ENCODE peak calls at places on chromosomes 5 and 9, in eight cellular contexts. G is GM12865, I is foreskin keratinocyte, K is Caco-2, L is GM20000, C is GM10248, E is coronary artery, H is HCT116. Z is an unnamed sample.

GRCh38 chr5:133461796-133462516 is 150.4 kb downstream of the FSTL4 start:
- DNase-seq in G (no peak), I (no peak), K (no peak), L (no peak), C (no peak), E (no peak), H (no peak), Z (no peak)

GRCh38 chr9:97749928-97750327 is 52.8 kb upstream of the XPA start:
- DNase-seq in G (no peak), I (no peak), K (no peak), L (no peak), C (no peak), E (peak), H (no peak), Z (no peak)

GRCh38 chr5:151195622-151196021 is 28.3 kb downstream of the CCDC69 start:
- DNase-seq in G (no peak), I (no peak), K (no peak), L (no peak), C (no peak), E (no peak), H (no peak), Z (no peak)

GRCh38 chr5:155954739-155955445 is 372.1 kb upstream of the SGCD start:
- DNase-seq in G (no peak), I (no peak), K (no peak), L (no peak), C (no peak), E (no peak), H (no peak), Z (no peak)

GRCh38 chr9:135300346-135301141 is 179.0 kb upstream of the PPP1R26 start:
- DNase-seq in G (no peak), I (no peak), K (no peak), L (no peak), C (peak), E (no peak), H (no peak), Z (no peak)

GRCh38 chr5:57671371-57671770 is 188.8 kb upstream of the ACTBL2 start:
- DNase-seq in G (no peak), I (no peak), K (no peak), L (no peak), C (no peak), E (no peak), H (no peak), Z (no peak)

GRCh38 chr9:36492849-36493248 is 79.8 kb upstream of the MELK start:
- DNase-seq in G (no peak), I (no peak), K (no peak), L (no peak), C (no peak), E (no peak), H (no peak), Z (no peak)

GRCh38 chr9:93013856-93014582 is 44.5 kb upstream of the SUSD3 start:
- DNase-seq in G (no peak), I (no peak), K (no peak), L (no peak), C (no peak), E (no peak), H (no peak), Z (no peak)

GRCh38 chr5:5183192-5183699 is 43.1 kb downstream of the ADAMTS16 start:
- DNase-seq in G (no peak), I (no peak), K (no peak), L (no peak), C (no peak), E (no peak), H (no peak), Z (no peak)

GRCh38 chr9:37464426-37465248 is 613 bp downstream of the ZBTB5 start:
- DNase-seq in G (peak), I (peak), K (no peak), L (peak), C (peak), E (peak), H (no peak), Z (no peak)

GRCh38 chr5:149310947-149311675 is 34.2 kb upstream of the GRPEL2 start:
- DNase-seq in G (no peak), I (no peak), K (no peak), L (no peak), C (no peak), E (no peak), H (no peak), Z (no peak)

GRCh38 chr9:37575511-37575914 is 667 bp downstream of the FBXO10 start:
- DNase-seq in G (peak), I (no peak), K (no peak), L (peak), C (no peak), E (no peak), H (no peak), Z (no peak)

GRCh38 chr9:126971261-126971660 is 56.7 kb downstream of the RALGPS1 start:
- DNase-seq in G (no peak), I (no peak), K (no peak), L (no peak), C (no peak), E (no peak), H (no peak), Z (no peak)

GRCh38 chr9:94979904-94980507 is 253.5 kb downstream of the AOPEP start:
- DNase-seq in G (no peak), I (no peak), K (no peak), L (no peak), C (no peak), E (no peak), H (no peak), Z (no peak)

GRCh38 chr9:76459691-76460635 is 981 bp downstream of the GCNT1 start:
- DNase-seq in G (no peak), I (peak), K (peak), L (peak), C (no peak), E (no peak), H (peak), Z (peak)

GRCh38 chr5:72723584-72723983 is 92.9 kb upstream of the TNPO1 start:
- DNase-seq in G (no peak), I (peak), K (no peak), L (no peak), C (no peak), E (no peak), H (no peak), Z (no peak)

GRCh38 chr5:149063901-149064478 is 1.1 kb upstream of the SH3TC2 start:
- DNase-seq in G (no peak), I (peak), K (no peak), L (no peak), C (no peak), E (no peak), H (no peak), Z (no peak)

GRCh38 chr9:127979333-127980055 is 1.3 kb downstream of the EEIG1 start:
- DNase-seq in G (peak), I (no peak), K (peak), L (peak), C (peak), E (no peak), H (no peak), Z (no peak)

GRCh38 chr9:127976498-127976897 is 4.3 kb downstream of the EEIG1 start:
- DNase-seq in G (no peak), I (no peak), K (no peak), L (no peak), C (no peak), E (no peak), H (no peak), Z (no peak)

GRCh38 chr9:127979015-127979332 is 1.8 kb downstream of the EEIG1 start:
- DNase-seq in G (no peak), I (no peak), K (no peak), L (no peak), C (no peak), E (no peak), H (no peak), Z (no peak)

GRCh38 chr9:127976943-127977871 is 3.6 kb downstream of the EEIG1 start:
- DNase-seq in G (no peak), I (no peak), K (no peak), L (no peak), C (no peak), E (no peak), H (no peak), Z (no peak)

GRCh38 chr9:127977877-127978647 is 2.7 kb downstream of the EEIG1 start:
- DNase-seq in G (peak), I (no peak), K (peak), L (no peak), C (no peak), E (peak), H (no peak), Z (no peak)
- TF ChIP-seq CTCF in G (no peak), I (no peak), K (no peak), L (no peak), C (no peak), E (no peak), H (peak), Z (no peak)

DNA sequence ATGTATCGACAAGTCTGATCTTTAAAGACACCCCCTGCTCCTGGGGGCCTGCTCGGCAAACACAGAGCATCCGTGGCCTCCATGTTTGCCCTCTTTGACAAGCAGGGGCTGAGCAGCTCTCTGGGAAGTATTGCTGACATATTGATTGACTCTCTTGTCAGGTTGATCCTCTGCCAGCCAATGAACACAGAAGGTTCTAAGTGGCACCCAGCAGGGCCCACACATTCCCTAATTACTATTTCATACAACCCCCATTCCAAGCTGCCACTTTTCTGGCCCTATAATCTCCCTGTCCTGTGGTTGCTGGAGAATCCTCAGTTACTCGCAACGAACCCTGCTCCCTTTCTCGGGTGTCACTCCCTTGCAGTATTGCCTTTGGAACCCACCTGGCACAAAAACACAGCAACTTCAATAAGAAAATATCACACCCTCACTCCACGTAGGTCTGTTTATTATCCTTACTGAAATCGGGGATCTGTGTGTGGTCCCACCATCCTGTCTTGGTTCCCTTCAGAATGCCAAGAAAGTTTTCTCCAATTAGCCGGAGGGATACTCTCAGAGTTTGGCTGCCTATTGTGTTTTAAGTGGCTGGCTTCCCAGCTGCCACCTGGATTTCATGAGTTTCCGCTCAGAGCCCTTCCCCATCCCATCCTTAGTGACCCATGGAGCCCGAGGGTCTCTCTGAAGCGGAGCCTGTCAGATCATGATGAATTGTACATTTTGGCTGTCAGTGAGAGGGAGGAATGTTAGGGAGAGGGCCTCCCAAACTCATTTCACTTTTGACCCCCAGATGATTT is 249.0 kb upstream of the WWC1 start:
- DNase-seq in G (no peak), I (no peak), K (no peak), L (no peak), C (no peak), E (no peak), H (no peak), Z (no peak)
- TF ChIP-seq CTCF in G (no peak), I (no peak), K (no peak), L (no peak), C (no peak), E (no peak), H (no peak), Z (no peak)

GRCh38 chr5:171666815-171667214 is 118.8 kb upstream of the SMIM23 start:
- DNase-seq in G (no peak), I (no peak), K (no peak), L (no peak), C (no peak), E (no peak), H (no peak), Z (no peak)

GRCh38 chr5:171672556-171672955 is 113.1 kb upstream of the SMIM23 start:
- DNase-seq in G (no peak), I (no peak), K (no peak), L (no peak), C (no peak), E (no peak), H (no peak), Z (no peak)

GRCh38 chr5:171668097-171668412 is 117.6 kb upstream of the SMIM23 start:
- DNase-seq in G (no peak), I (no peak), K (no peak), L (no peak), C (no peak), E (no peak), H (no peak), Z (no peak)

GRCh38 chr5:171664489-171664888 is 121.1 kb upstream of the SMIM23 start:
- DNase-seq in G (no peak), I (no peak), K (no peak), L (no peak), C (no peak), E (no peak), H (no peak), Z (no peak)

DNA sequence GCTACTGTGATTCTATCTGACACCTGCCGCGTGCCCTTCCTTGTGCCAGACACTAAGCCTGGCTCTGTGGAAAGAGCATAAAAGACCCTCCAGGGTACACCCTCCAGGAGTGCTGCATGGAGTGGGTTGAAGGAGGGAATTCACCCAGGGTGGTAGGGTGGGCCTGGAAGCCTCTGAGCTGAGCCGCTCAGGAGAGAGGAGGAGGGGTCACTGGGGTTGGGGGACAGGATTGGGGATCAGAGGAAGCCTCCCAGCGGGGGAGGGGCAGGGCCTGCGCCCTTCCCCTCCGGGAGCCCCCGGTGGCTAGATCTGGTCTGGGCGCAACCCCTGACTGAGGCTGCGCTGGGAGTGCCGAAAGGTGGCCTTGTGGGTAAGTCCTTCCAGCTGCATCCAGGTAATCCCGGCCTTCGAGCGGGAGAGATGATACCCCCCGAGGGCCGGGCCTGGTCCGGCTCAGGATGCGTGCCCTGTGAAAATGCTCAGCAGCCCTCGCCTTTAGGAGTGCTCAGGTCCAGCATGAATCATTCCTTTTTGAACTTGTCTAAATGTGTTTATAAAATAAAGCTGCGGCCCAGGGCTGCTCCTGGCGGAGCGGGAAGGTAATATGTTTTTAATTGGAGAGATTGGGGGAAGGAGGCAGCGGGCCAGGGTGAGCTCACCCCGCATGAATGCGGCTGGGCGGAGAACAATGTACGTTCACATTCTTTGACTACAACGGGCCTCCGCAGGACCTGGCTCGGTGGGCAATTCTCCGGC is 118.1 kb upstream of the SMIM23 start:
- DNase-seq in G (no peak), I (peak), K (no peak), L (no peak), C (no peak), E (no peak), H (no peak), Z (no peak)
- TF ChIP-seq CTCF in G (no peak), I (peak), K (no peak), L (no peak), C (no peak), E (no peak), H (no peak), Z (no peak)

GRCh38 chr5:140795259-140795641 is 598 bp downstream of the PCDHA2 start:
- DNase-seq in G (no peak), I (no peak), K (peak), L (no peak), C (no peak), E (no peak), H (no peak), Z (no peak)
- TF ChIP-seq CTCF in G (no peak), I (peak), K (no peak), L (no peak), C (no peak), E (no peak), H (peak), Z (peak)

Z was measured in progenitor cell of endocrine pancreas.